ENCODE peak calls at places on chromosome 3, in six cellular contexts. One of them, this sample, is unnamed.

GRCh38 chr3:46285931-46286330 is 43.7 kb downstream of the CCR3 start:
- DNase-seq in GM12892: no peak
- DNase-seq in HepG2: no peak
- DNase-seq in K562: no peak
- DNase-seq in H1: no peak
- DNase-seq in GM12878: no peak
- DNase-seq in this sample: no peak

GRCh38 chr3:130715616-130716015 is 31.0 kb downstream of the PIK3R4 start:
- DNase-seq in GM12892: no peak
- DNase-seq in HepG2: no peak
- DNase-seq in K562: no peak
- DNase-seq in H1: no peak
- DNase-seq in GM12878: no peak
- DNase-seq in this sample: no peak

GRCh38 chr3:189677667-189678066 is 46.5 kb downstream of the TP63 start:
- DNase-seq in GM12892: no peak
- DNase-seq in HepG2: no peak
- DNase-seq in K562: no peak
- DNase-seq in H1: no peak
- DNase-seq in GM12878: no peak
- DNase-seq in this sample: no peak

GRCh38 chr3:10456981-10457380 is 48.4 kb downstream of the ATP2B2 start:
- DNase-seq in GM12892: no peak
- DNase-seq in HepG2: no peak
- DNase-seq in K562: no peak
- DNase-seq in H1: no peak
- DNase-seq in GM12878: no peak
- DNase-seq in this sample: no peak

GRCh38 chr3:46853441-46854410 is 9.5 kb downstream of the MYL3 start:
- DNase-seq in GM12892: no peak
- DNase-seq in HepG2: no peak
- DNase-seq in K562: no peak
- DNase-seq in H1: no peak
- DNase-seq in GM12878: no peak
- DNase-seq in this sample: no peak

GRCh38 chr3:20057612-20058180 is 17.4 kb downstream of the KAT2B start:
- DNase-seq in GM12892: no peak
- DNase-seq in HepG2: no peak
- DNase-seq in K562: no peak
- DNase-seq in H1: no peak
- DNase-seq in GM12878: no peak
- DNase-seq in this sample: no peak

GRCh38 chr3:114144909-114145688 is 33.8 kb downstream of the DRD3 start:
- DNase-seq in GM12892: no peak
- DNase-seq in HepG2: no peak
- DNase-seq in K562: no peak
- DNase-seq in H1: no peak
- DNase-seq in GM12878: no peak
- DNase-seq in this sample: no peak

GRCh38 chr3:58356054-58356453 is 23.4 kb downstream of the PXK start:
- DNase-seq in GM12892: no peak
- DNase-seq in HepG2: no peak
- DNase-seq in K562: no peak
- DNase-seq in H1: no peak
- DNase-seq in GM12878: no peak
- DNase-seq in this sample: no peak

GRCh38 chr3:14265246-14265962 is 86.8 kb downstream of the LSM3 start:
- DNase-seq in GM12892: no peak
- DNase-seq in HepG2: peak
- DNase-seq in K562: no peak
- DNase-seq in H1: no peak
- DNase-seq in GM12878: no peak
- DNase-seq in this sample: no peak

GRCh38 chr3:484302-484701 is 287.7 kb downstream of the CHL1 start:
- DNase-seq in GM12892: no peak
- DNase-seq in HepG2: no peak
- DNase-seq in K562: no peak
- DNase-seq in H1: no peak
- DNase-seq in GM12878: no peak
- DNase-seq in this sample: no peak

GRCh38 chr3:181327349-181327748 is 337.8 kb upstream of the DNAJC19 start:
- DNase-seq in GM12892: no peak
- DNase-seq in HepG2: no peak
- DNase-seq in K562: no peak
- DNase-seq in H1: no peak
- DNase-seq in GM12878: no peak
- DNase-seq in this sample: no peak

GRCh38 chr3:111859974-111860859 is 1.2 kb downstream of the PHLDB2 start:
- DNase-seq in GM12892: peak
- DNase-seq in HepG2: peak
- DNase-seq in K562: no peak
- DNase-seq in H1: peak
- DNase-seq in GM12878: peak
- DNase-seq in this sample: peak

GRCh38 chr3:47646362-47646761 is 67.7 kb upstream of the CSPG5 start:
- DNase-seq in GM12892: no peak
- DNase-seq in HepG2: no peak
- DNase-seq in K562: no peak
- DNase-seq in H1: no peak
- DNase-seq in GM12878: no peak
- DNase-seq in this sample: no peak

GRCh38 chr3:196661400-196661799 is 21.9 kb downstream of the NRROS start:
- DNase-seq in GM12892: no peak
- DNase-seq in HepG2: no peak
- DNase-seq in K562: no peak
- DNase-seq in H1: no peak
- DNase-seq in GM12878: no peak
- DNase-seq in this sample: no peak

GRCh38 chr3:104359546-104359945 is 1007.2 kb upstream of the ALCAM start:
- DNase-seq in GM12892: no peak
- DNase-seq in HepG2: no peak
- DNase-seq in K562: no peak
- DNase-seq in H1: no peak
- DNase-seq in GM12878: no peak
- DNase-seq in this sample: no peak

GRCh38 chr3:172918568-172919296 is 168.2 kb downstream of the ECT2 start:
- DNase-seq in GM12892: no peak
- DNase-seq in HepG2: no peak
- DNase-seq in K562: no peak
- DNase-seq in H1: no peak
- DNase-seq in GM12878: no peak
- DNase-seq in this sample: no peak

GRCh38 chr3:172658344-172659245 is 52.3 kb downstream of the NCEH1 start:
- DNase-seq in GM12892: no peak
- DNase-seq in HepG2: peak
- DNase-seq in K562: no peak
- DNase-seq in H1: no peak
- DNase-seq in GM12878: no peak
- DNase-seq in this sample: no peak

GRCh38 chr3:116254535-116254934 is 190.8 kb downstream of the LSAMP start:
- DNase-seq in GM12892: no peak
- DNase-seq in HepG2: no peak
- DNase-seq in K562: no peak
- DNase-seq in H1: no peak
- DNase-seq in GM12878: no peak
- DNase-seq in this sample: no peak

GRCh38 chr3:78645628-78646310 is 1122.0 kb downstream of the ROBO1 start:
- DNase-seq in GM12892: no peak
- DNase-seq in HepG2: peak
- DNase-seq in K562: peak
- DNase-seq in H1: peak
- DNase-seq in GM12878: peak
- DNase-seq in this sample: no peak

GRCh38 chr3:66472313-66473134 is 28.3 kb downstream of the LRIG1 start:
- DNase-seq in GM12892: no peak
- DNase-seq in HepG2: no peak
- DNase-seq in K562: no peak
- DNase-seq in H1: no peak
- DNase-seq in GM12878: peak
- DNase-seq in this sample: peak

GRCh38 chr3:131353946-131354345 is 27.6 kb upstream of the NUDT16 start:
- DNase-seq in GM12892: no peak
- DNase-seq in HepG2: no peak
- DNase-seq in K562: no peak
- DNase-seq in H1: no peak
- DNase-seq in GM12878: no peak
- DNase-seq in this sample: no peak

GRCh38 chr3:30934208-30934550 is 39.7 kb upstream of the GADL1 start:
- DNase-seq in GM12892: no peak
- DNase-seq in HepG2: peak
- DNase-seq in K562: no peak
- DNase-seq in H1: peak
- DNase-seq in GM12878: no peak
- DNase-seq in this sample: no peak

GRCh38 chr3:52471371-52472238 is 16.2 kb downstream of the NISCH start:
- DNase-seq in GM12892: no peak
- DNase-seq in HepG2: no peak
- DNase-seq in K562: no peak
- DNase-seq in H1: no peak
- DNase-seq in GM12878: no peak
- DNase-seq in this sample: no peak

GRCh38 chr3:117217837-117218236 is 508.3 kb downstream of the TUSC7 start:
- DNase-seq in GM12892: no peak
- DNase-seq in HepG2: no peak
- DNase-seq in K562: no peak
- DNase-seq in H1: no peak
- DNase-seq in GM12878: no peak
- DNase-seq in this sample: no peak

DNA sequence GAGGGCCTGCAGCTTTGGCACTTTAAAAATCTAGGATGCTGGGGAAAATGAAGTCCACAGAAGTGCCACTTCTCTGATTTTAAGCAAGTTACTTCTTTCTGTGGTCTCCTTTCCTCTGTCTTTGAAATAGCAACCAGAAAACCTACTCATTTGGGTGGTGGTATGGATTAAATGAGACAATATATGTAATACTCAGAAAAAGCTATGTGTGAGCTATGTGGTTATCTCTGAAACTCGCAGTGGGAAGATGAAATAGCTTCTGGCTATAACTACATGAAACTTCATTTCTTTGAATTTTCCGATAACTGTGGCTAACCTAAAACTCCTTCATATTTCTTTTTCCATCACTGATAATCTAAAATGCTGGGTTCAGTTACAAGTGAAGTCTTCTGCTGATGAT is 368.9 kb downstream of the CLSTN2 start:
- DNase-seq in GM12892: no peak
- DNase-seq in HepG2: no peak
- DNase-seq in K562: no peak
- DNase-seq in H1: no peak
- DNase-seq in GM12878: no peak
- DNase-seq in this sample: no peak
- TF ChIP-seq POLR2AphosphoS5 in GM12892: no peak
- TF ChIP-seq POLR2AphosphoS5 in HepG2: no peak
- TF ChIP-seq POLR2AphosphoS5 in K562: no peak
- TF ChIP-seq POLR2AphosphoS5 in H1: no peak
- TF ChIP-seq POLR2AphosphoS5 in GM12878: no peak
- TF ChIP-seq POLR2AphosphoS5 in this sample: no peak

DNA sequence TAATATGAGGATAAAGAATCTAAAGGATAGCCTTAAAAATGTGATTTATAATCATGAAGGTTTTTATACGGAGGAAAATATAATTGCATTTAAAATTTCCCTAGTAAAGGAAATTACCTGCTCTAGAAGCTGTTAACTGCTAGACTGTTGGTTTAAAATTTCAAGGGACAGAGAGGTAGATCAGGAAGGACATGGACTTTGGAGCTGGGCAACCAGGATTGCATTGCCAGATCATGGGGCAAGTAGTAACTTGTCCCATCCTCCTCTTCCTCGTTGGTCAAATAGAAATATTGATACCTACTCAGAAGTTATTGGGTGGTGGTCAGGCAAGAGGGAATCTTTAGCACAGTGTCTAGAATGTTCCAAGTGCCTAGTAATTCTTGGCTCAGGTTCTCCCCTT is 525.1 kb downstream of the MFSD1 start:
- DNase-seq in GM12892: no peak
- DNase-seq in HepG2: no peak
- DNase-seq in K562: no peak
- DNase-seq in H1: no peak
- DNase-seq in GM12878: no peak
- DNase-seq in this sample: no peak
- TF ChIP-seq TAF1 in GM12892: no peak
- TF ChIP-seq TAF1 in HepG2: no peak
- TF ChIP-seq TAF1 in K562: no peak
- TF ChIP-seq TAF1 in H1: no peak
- TF ChIP-seq TAF1 in GM12878: no peak
- TF ChIP-seq TAF1 in this sample: no peak

DNA sequence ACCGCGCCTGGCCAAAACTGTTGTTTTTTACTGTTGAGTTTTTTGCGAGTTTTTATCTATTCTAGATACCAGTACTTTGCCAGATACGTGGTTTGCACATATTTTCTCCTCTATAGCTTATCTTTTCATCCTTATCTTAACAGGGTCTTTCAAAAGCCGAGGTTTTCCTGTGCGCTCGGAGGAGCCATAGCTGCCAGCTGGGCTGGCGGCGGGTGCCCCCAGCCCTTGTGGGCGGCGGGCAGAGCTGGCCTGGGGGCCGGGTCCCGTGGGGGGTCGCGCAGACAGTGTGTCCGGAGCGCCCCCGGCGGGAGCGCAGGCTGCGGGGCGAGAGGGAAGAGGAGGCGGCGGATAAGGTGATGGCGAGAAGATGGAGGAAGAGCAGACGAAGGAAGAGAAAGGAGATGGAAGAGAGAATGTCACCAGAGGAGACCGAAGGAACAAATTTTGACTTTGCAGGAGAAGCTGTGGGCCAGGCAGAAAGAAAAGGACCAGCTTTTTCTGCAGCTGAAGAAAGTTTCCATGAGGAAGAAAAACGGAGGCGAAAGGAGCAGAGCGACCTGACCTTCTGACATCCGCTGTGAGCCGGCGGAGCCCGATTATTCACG is 11.0 kb upstream of the EIF4A2 start:
- DNase-seq in GM12892: peak
- DNase-seq in HepG2: no peak
- DNase-seq in K562: no peak
- DNase-seq in H1: no peak
- DNase-seq in GM12878: no peak
- DNase-seq in this sample: no peak
- TF ChIP-seq POLR2A in GM12892: no peak
- TF ChIP-seq POLR2A in HepG2: no peak
- TF ChIP-seq POLR2A in K562: no peak
- TF ChIP-seq POLR2A in H1: no peak
- TF ChIP-seq POLR2A in GM12878: no peak
- TF ChIP-seq POLR2A in this sample: no peak

DNA sequence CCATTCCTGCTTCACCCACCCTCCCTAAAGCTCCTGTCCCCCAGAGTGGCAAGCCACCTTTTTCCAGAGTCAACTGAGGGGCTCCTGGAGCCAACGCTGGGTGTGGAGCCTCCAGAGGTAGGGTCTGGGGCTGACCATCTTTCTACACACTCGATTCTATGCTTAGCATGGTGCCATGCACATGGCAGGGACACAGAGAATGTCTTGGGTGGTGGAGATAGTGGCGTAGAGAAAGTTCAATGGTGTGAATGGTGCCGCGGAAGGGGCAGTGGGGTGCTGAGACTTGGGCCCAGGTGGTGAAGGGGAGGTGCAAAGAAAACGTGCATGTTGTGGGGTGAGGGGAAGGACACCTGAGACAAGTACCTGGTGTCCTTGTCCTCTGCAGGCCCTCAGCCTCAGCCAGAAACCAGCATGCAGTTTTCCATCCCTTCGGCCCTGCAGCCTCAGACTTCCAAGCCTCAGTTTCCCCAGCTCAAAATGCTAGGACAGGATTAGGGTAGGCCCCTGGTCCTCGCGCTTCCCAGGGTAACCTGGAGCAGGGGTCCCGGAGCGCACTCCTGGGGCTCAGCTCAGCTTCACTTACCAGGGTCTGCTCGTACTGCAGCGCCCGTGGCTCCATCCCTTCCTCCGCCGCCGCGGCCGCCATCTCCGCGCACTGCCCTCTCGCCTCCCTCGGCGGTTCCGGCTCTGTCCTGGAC is 422 bp downstream of the CLCN2 start:
- DNase-seq in GM12892: no peak
- DNase-seq in HepG2: no peak
- DNase-seq in K562: no peak
- DNase-seq in H1: no peak
- DNase-seq in GM12878: no peak
- DNase-seq in this sample: no peak
- TF ChIP-seq POLR2AphosphoS5 in GM12892: no peak
- TF ChIP-seq POLR2AphosphoS5 in HepG2: no peak
- TF ChIP-seq POLR2AphosphoS5 in K562: no peak
- TF ChIP-seq POLR2AphosphoS5 in H1: no peak
- TF ChIP-seq POLR2AphosphoS5 in GM12878: no peak
- TF ChIP-seq POLR2AphosphoS5 in this sample: no peak

This sample was measured in GM12891.